ENCODE peak calls at places on chromosomes 12 and 14, in ten cellular contexts. One of them, this sample, is unnamed.

GRCh38 chr14:75295061-75295461 is 16.4 kb downstream of the FOS start:
- DNase-seq in putamen: peak
- DNase-seq in GM10248: no peak
- DNase-seq in substantia nigra: no peak
- DNase-seq in HT1080: peak
- DNase-seq in stimulated activated CD8-positive, alpha-beta memory T cell treated with anti-CD3 and anti-CD28 coated beads, Interleukin-15, amount 100 ng/mL, for 1 hour: no peak
- DNase-seq in hypothalamus: no peak
- DNase-seq in NCI-H460: peak
- DNase-seq in fibroblast of the conjunctiva: no peak
- DNase-seq in fibroblast of lung: peak
- DNase-seq in this sample: no peak

GRCh38 chr12:69933115-69933552 is 108.1 kb downstream of the MYRFL start:
- DNase-seq in hypothalamus: no peak
- DNase-seq in stimulated activated CD8-positive, alpha-beta memory T cell treated with anti-CD3 and anti-CD28 coated beads, Interleukin-15, amount 100 ng/mL, for 1 hour: no peak
- DNase-seq in substantia nigra: no peak
- DNase-seq in fibroblast of lung: no peak
- DNase-seq in NCI-H460: no peak
- DNase-seq in HT1080: no peak
- DNase-seq in putamen: no peak
- DNase-seq in GM10248: no peak
- DNase-seq in fibroblast of the conjunctiva: no peak
- DNase-seq in this sample: no peak

GRCh38 chr12:67804168-67804567 is 155.6 kb downstream of the DYRK2 start:
- DNase-seq in substantia nigra: no peak
- DNase-seq in HT1080: no peak
- DNase-seq in fibroblast of the conjunctiva: no peak
- DNase-seq in GM10248: no peak
- DNase-seq in fibroblast of lung: no peak
- DNase-seq in NCI-H460: no peak
- DNase-seq in putamen: no peak
- DNase-seq in stimulated activated CD8-positive, alpha-beta memory T cell treated with anti-CD3 and anti-CD28 coated beads, Interleukin-15, amount 100 ng/mL, for 1 hour: no peak
- DNase-seq in hypothalamus: no peak
- DNase-seq in this sample: no peak

GRCh38 chr12:14416658-14417057 is 51.2 kb downstream of the ATF7IP start:
- DNase-seq in GM10248: no peak
- DNase-seq in NCI-H460: no peak
- DNase-seq in stimulated activated CD8-positive, alpha-beta memory T cell treated with anti-CD3 and anti-CD28 coated beads, Interleukin-15, amount 100 ng/mL, for 1 hour: no peak
- DNase-seq in fibroblast of lung: peak
- DNase-seq in hypothalamus: no peak
- DNase-seq in substantia nigra: no peak
- DNase-seq in putamen: peak
- DNase-seq in fibroblast of the conjunctiva: peak
- DNase-seq in HT1080: peak
- DNase-seq in this sample: peak

GRCh38 chr14:103514596-103515421 is 7.8 kb downstream of the CKB start:
- DNase-seq in hypothalamus: no peak
- DNase-seq in substantia nigra: no peak
- DNase-seq in HT1080: no peak
- DNase-seq in stimulated activated CD8-positive, alpha-beta memory T cell treated with anti-CD3 and anti-CD28 coated beads, Interleukin-15, amount 100 ng/mL, for 1 hour: no peak
- DNase-seq in putamen: no peak
- DNase-seq in fibroblast of lung: no peak
- DNase-seq in NCI-H460: no peak
- DNase-seq in GM10248: no peak
- DNase-seq in fibroblast of the conjunctiva: no peak
- DNase-seq in this sample: no peak

GRCh38 chr14:87065366-87065765 is 927.6 kb downstream of the GALC start:
- DNase-seq in stimulated activated CD8-positive, alpha-beta memory T cell treated with anti-CD3 and anti-CD28 coated beads, Interleukin-15, amount 100 ng/mL, for 1 hour: no peak
- DNase-seq in HT1080: no peak
- DNase-seq in substantia nigra: no peak
- DNase-seq in putamen: no peak
- DNase-seq in fibroblast of lung: no peak
- DNase-seq in hypothalamus: no peak
- DNase-seq in NCI-H460: no peak
- DNase-seq in GM10248: no peak
- DNase-seq in fibroblast of the conjunctiva: no peak
- DNase-seq in this sample: no peak

GRCh38 chr14:30211326-30211725 is 283.7 kb upstream of the PRKD1 start:
- DNase-seq in substantia nigra: no peak
- DNase-seq in GM10248: no peak
- DNase-seq in NCI-H460: no peak
- DNase-seq in hypothalamus: no peak
- DNase-seq in fibroblast of the conjunctiva: no peak
- DNase-seq in fibroblast of lung: peak
- DNase-seq in stimulated activated CD8-positive, alpha-beta memory T cell treated with anti-CD3 and anti-CD28 coated beads, Interleukin-15, amount 100 ng/mL, for 1 hour: no peak
- DNase-seq in putamen: no peak
- DNase-seq in HT1080: peak
- DNase-seq in this sample: no peak

GRCh38 chr14:89014570-89014847 is 190.1 kb downstream of the TTC8 start:
- DNase-seq in hypothalamus: no peak
- DNase-seq in stimulated activated CD8-positive, alpha-beta memory T cell treated with anti-CD3 and anti-CD28 coated beads, Interleukin-15, amount 100 ng/mL, for 1 hour: no peak
- DNase-seq in fibroblast of the conjunctiva: no peak
- DNase-seq in HT1080: no peak
- DNase-seq in substantia nigra: no peak
- DNase-seq in GM10248: no peak
- DNase-seq in fibroblast of lung: no peak
- DNase-seq in NCI-H460: no peak
- DNase-seq in putamen: no peak
- DNase-seq in this sample: no peak

GRCh38 chr14:74324945-74325361 is 22.2 kb upstream of the ABCD4 start:
- DNase-seq in fibroblast of lung: no peak
- DNase-seq in stimulated activated CD8-positive, alpha-beta memory T cell treated with anti-CD3 and anti-CD28 coated beads, Interleukin-15, amount 100 ng/mL, for 1 hour: no peak
- DNase-seq in substantia nigra: no peak
- DNase-seq in GM10248: peak
- DNase-seq in HT1080: peak
- DNase-seq in fibroblast of the conjunctiva: peak
- DNase-seq in NCI-H460: peak
- DNase-seq in hypothalamus: no peak
- DNase-seq in putamen: peak
- DNase-seq in this sample: no peak

GRCh38 chr12:12804432-12804886 is 8.7 kb upstream of the DDX47 start:
- DNase-seq in hypothalamus: no peak
- DNase-seq in stimulated activated CD8-positive, alpha-beta memory T cell treated with anti-CD3 and anti-CD28 coated beads, Interleukin-15, amount 100 ng/mL, for 1 hour: no peak
- DNase-seq in GM10248: no peak
- DNase-seq in HT1080: peak
- DNase-seq in fibroblast of lung: peak
- DNase-seq in substantia nigra: no peak
- DNase-seq in fibroblast of the conjunctiva: peak
- DNase-seq in putamen: no peak
- DNase-seq in NCI-H460: no peak
- DNase-seq in this sample: peak

GRCh38 chr12:5796171-5797091 is 148.6 kb downstream of the ANO2 start:
- DNase-seq in NCI-H460: no peak
- DNase-seq in fibroblast of the conjunctiva: no peak
- DNase-seq in hypothalamus: no peak
- DNase-seq in stimulated activated CD8-positive, alpha-beta memory T cell treated with anti-CD3 and anti-CD28 coated beads, Interleukin-15, amount 100 ng/mL, for 1 hour: no peak
- DNase-seq in substantia nigra: no peak
- DNase-seq in GM10248: peak
- DNase-seq in HT1080: peak
- DNase-seq in putamen: no peak
- DNase-seq in fibroblast of lung: no peak
- DNase-seq in this sample: no peak

GRCh38 chr14:89702151-89702936 is 252.2 kb downstream of the EFCAB11 start:
- DNase-seq in HT1080: no peak
- DNase-seq in hypothalamus: no peak
- DNase-seq in stimulated activated CD8-positive, alpha-beta memory T cell treated with anti-CD3 and anti-CD28 coated beads, Interleukin-15, amount 100 ng/mL, for 1 hour: no peak
- DNase-seq in substantia nigra: no peak
- DNase-seq in fibroblast of the conjunctiva: peak
- DNase-seq in NCI-H460: no peak
- DNase-seq in fibroblast of lung: peak
- DNase-seq in GM10248: no peak
- DNase-seq in putamen: peak
- DNase-seq in this sample: peak

GRCh38 chr12:102501773-102502172 is 21.4 kb upstream of the IGF1 start:
- DNase-seq in fibroblast of lung: no peak
- DNase-seq in NCI-H460: no peak
- DNase-seq in GM10248: no peak
- DNase-seq in stimulated activated CD8-positive, alpha-beta memory T cell treated with anti-CD3 and anti-CD28 coated beads, Interleukin-15, amount 100 ng/mL, for 1 hour: no peak
- DNase-seq in HT1080: no peak
- DNase-seq in hypothalamus: no peak
- DNase-seq in fibroblast of the conjunctiva: no peak
- DNase-seq in putamen: no peak
- DNase-seq in substantia nigra: no peak
- DNase-seq in this sample: no peak

GRCh38 chr14:105537580-105538474 is 11.4 kb downstream of the TMEM121 start:
- DNase-seq in putamen: no peak
- DNase-seq in HT1080: no peak
- DNase-seq in NCI-H460: peak
- DNase-seq in fibroblast of lung: no peak
- DNase-seq in hypothalamus: no peak
- DNase-seq in substantia nigra: no peak
- DNase-seq in stimulated activated CD8-positive, alpha-beta memory T cell treated with anti-CD3 and anti-CD28 coated beads, Interleukin-15, amount 100 ng/mL, for 1 hour: peak
- DNase-seq in fibroblast of the conjunctiva: no peak
- DNase-seq in GM10248: peak
- DNase-seq in this sample: no peak

This sample was measured in skeletal muscle cell.